ENCODE peak calls at places on chromosomes 7 and 10, in five cellular contexts. S is GM23338, C is OCI-LY7, L is GM23248, E is HCT116. N is an unnamed sample.

GRCh38 chr7:78018541-78019456 is 220.2 kb downstream of the PHTF2 start:
- DNase-seq in S (peak; percentile 37), C (no peak), L (peak; percentile 89), E (no peak), N (no peak)

GRCh38 chr7:1847260-1848001 is 177.4 kb downstream of the ELFN1 start:
- DNase-seq in S (no peak), C (no peak), L (no peak), E (no peak), N (no peak)

GRCh38 chr10:13922591-13922990 is 335.8 kb downstream of the PRPF18 start:
- DNase-seq in S (no peak), C (no peak), L (peak; percentile 87), E (no peak), N (no peak)

GRCh38 chr7:70376561-70377031 is 755.3 kb upstream of the GALNT17 start:
- DNase-seq in S (no peak), C (no peak), L (no peak), E (no peak), N (no peak)

GRCh38 chr7:18053177-18053928 is 25.7 kb upstream of the PRPS1L1 start:
- DNase-seq in S (no peak), C (no peak), L (peak; percentile 8), E (no peak), N (no peak)

GRCh38 chr7:139713061-139713460 is 64.7 kb downstream of the HIPK2 start:
- DNase-seq in S (no peak), C (no peak), L (no peak), E (no peak), N (no peak)

GRCh38 chr7:1967512-1968396 is 265.0 kb downstream of the MAD1L1 start:
- DNase-seq in S (no peak), C (no peak), L (no peak), E (no peak), N (no peak)

GRCh38 chr7:22563621-22564241 is 63.7 kb upstream of the STEAP1B start:
- DNase-seq in S (peak; percentile 30), C (no peak), L (peak; percentile 51), E (no peak), N (no peak)

GRCh38 chr7:74479961-74480829 is 26.5 kb downstream of the GTF2IRD1 start:
- DNase-seq in S (peak; percentile 89), C (no peak), L (peak; percentile 98), E (no peak), N (peak; percentile 84)

GRCh38 chr7:97022451-97023306 is 2.0 kb downstream of the DLX5 start:
- DNase-seq in S (peak; percentile 39), C (no peak), L (no peak), E (no peak), N (no peak)

GRCh38 chr10:86523348-86523747 is 1.8 kb upstream of the WAPL start:
- DNase-seq in S (peak; percentile 32), C (peak; percentile 35), L (peak; percentile 70), E (peak; percentile 19), N (no peak)

GRCh38 chr10:67520924-67521520 is 175.0 kb downstream of the CTNNA3 start:
- DNase-seq in S (peak; percentile 80), C (peak; percentile 52), L (peak; percentile 70), E (peak; percentile 50), N (peak; percentile 76)

GRCh38 chr7:23469150-23469960 is 936 bp downstream of the IGF2BP3 start:
- DNase-seq in S (no peak), C (peak; percentile 70), L (peak; percentile 60), E (no peak), N (peak; percentile 68)

GRCh38 chr7:157493776-157494175 is 157.0 kb downstream of the DNAJB6 start:
- DNase-seq in S (no peak), C (no peak), L (no peak), E (no peak), N (no peak)

GRCh38 chr7:47514818-47515217 is 67.1 kb downstream of the TNS3 start:
- DNase-seq in S (no peak), C (no peak), L (no peak), E (no peak), N (no peak)

GRCh38 chr10:78900715-78901430 is 167.9 kb upstream of the ZMIZ1 start:
- DNase-seq in S (no peak), C (no peak), L (no peak), E (no peak), N (no peak)

GRCh38 chr7:46168671-46169383 is 247.8 kb upstream of the IGFBP3 start:
- DNase-seq in S (no peak), C (no peak), L (peak; percentile 32), E (no peak), N (no peak)

GRCh38 chr10:32271617-32272016 is 75.3 kb downstream of the EPC1 start:
- DNase-seq in S (no peak), C (no peak), L (peak; percentile 64), E (no peak), N (no peak)

GRCh38 chr10:130905921-130906320 is 405.6 kb downstream of the TCERG1L start:
- DNase-seq in S (no peak), C (no peak), L (no peak), E (no peak), N (no peak)

GRCh38 chr7:134777908-134778580 is 1.4 kb upstream of the CALD1 start:
- DNase-seq in S (no peak), C (no peak), L (peak; percentile 63), E (no peak), N (no peak)

DNA sequence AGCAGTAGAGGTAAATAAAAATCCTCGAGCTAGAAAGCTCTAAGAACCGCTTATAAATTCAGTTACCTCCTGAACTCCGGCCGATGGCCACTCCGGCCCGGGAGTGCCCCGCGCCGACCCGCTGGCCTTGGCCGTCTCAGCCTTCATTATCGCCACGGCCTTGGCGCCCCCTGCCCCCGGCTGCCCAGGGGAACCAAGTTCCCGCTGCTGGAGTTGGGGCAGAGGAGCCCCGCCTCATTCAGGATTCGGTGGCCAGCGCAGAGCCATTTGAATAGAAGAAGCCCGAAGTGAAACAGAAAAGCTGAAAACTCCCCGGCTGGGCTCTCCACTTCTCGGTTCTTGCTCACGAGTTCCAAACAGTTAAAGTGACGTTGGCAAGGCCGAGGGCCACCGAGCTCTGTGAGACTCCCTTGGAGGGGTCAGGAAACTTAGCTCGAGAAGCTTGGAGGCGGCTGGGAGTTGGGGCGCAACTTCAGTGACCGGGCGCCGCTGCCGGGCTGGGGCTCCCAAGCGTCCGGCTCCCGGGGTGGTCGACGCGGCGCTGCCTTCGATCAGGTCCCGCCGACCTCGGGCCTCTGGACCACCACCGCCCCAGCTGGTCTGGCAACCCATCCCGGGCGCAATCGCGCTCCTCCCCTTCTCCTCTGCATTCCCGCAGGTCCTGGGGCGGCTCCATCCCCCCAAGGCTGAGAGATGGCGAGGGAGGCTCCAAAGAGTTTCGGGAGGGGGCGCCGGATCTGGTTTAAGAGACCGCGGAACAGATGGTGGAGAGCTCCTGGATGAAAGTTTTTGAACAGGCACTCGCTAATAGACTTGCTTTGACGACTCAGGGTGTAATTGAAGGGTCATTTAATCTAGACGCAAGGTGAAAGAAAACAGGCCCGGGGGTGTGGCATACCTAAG is 5.8 kb upstream of the FEZF1 start:
- DNase-seq in S (peak; percentile 96), C (no peak), L (peak; percentile 39), E (no peak), N (peak; percentile 15)
- H2AFZ ChIP-seq in S (peak overlapping the region; percentile 86), C (no peak overlapping the region), L (peak overlapping the region; percentile 67), E (no peak overlapping the region), N (peak overlapping the region; percentile 53)

DNA sequence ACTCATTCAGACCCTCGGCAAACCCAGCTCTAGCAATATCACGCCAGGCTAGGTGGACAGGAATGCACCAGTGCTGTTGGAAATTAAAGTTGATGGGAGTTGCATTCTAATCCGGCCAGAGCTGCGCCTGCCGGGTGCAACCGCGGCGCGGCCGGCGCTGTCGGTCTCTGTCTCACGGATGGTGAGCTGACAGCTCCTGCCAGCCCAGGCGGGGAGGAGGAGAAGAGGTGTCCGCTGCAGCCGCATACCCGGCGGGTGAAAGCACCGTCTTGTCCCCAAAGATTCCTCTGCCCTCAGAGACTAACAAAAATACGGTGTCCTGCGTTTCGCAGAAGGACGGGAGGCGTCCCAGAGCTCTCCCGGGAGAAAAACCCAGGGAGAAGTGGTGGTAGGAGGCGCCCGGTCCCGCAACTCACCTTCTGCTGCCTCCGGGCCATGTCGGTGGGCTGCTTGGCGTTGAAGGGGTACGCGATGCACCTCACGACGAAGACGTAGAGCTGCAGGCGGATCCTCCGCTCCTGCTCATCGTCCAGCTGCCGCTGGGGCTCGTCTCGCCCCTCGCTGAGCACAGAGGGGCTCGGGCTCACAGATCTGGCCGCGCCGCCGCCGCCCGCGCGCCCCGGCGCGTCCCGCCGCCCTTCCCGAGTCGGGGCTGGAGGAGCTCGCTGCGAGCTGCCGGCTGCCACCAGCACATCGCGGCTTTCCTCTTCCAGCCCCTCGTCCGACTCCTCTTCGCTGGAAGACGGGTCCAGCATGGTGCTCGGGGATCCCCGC is 490 bp downstream of the CADPS2 start:
- DNase-seq in S (peak; percentile 69), C (no peak), L (peak; percentile 52), E (no peak), N (peak; percentile 60)
- TF ChIP-seq EZH2phosphoT487 in S (no peak), C (no peak), L (no peak), E (no peak), N (no peak)

GRCh38 chr10:116691544-116692126 is 50.7 kb downstream of the HSPA12A start:
- DNase-seq in S (no peak), C (no peak), L (no peak), E (no peak), N (no peak)

GRCh38 chr10:116694253-116694926 is 48.0 kb downstream of the HSPA12A start:
- DNase-seq in S (peak; percentile 84), C (no peak), L (no peak), E (no peak), N (peak; percentile 30)

GRCh38 chr10:116690356-116691078 is 51.8 kb downstream of the HSPA12A start:
- DNase-seq in S (peak; percentile 69), C (no peak), L (no peak), E (no peak), N (peak; percentile 40)

GRCh38 chr10:116691079-116691398 is 51.3 kb downstream of the HSPA12A start:
- DNase-seq in S (peak; percentile 25), C (no peak), L (no peak), E (no peak), N (no peak)

GRCh38 chr10:116692225-116692624 is 50.1 kb downstream of the HSPA12A start:
- DNase-seq in S (no peak), C (no peak), L (no peak), E (no peak), N (no peak)
- H3K27ac ChIP-seq in S (no peak overlapping the region), C (no peak overlapping the region), L (no peak overlapping the region), E (no peak overlapping the region), N (no peak overlapping the region)

GRCh38 chr10:102672822-102673200 is 28.5 kb downstream of the TRIM8 start:
- DNase-seq in S (no peak), C (no peak), L (no peak), E (no peak), N (no peak)

GRCh38 chr10:102670065-102670400 is 25.8 kb downstream of the TRIM8 start:
- DNase-seq in S (no peak), C (no peak), L (no peak), E (no peak), N (no peak)

GRCh38 chr10:102669206-102670064 is 25.2 kb downstream of the TRIM8 start:
- DNase-seq in S (peak; percentile 57), C (peak; percentile 35), L (peak; percentile 80), E (peak; percentile 35), N (peak; percentile 61)

GRCh38 chr10:102673235-102673634 is 29.0 kb downstream of the TRIM8 start:
- DNase-seq in S (no peak), C (no peak), L (no peak), E (no peak), N (no peak)

GRCh38 chr10:102670871-102671434 is 26.7 kb downstream of the TRIM8 start:
- DNase-seq in S (peak; percentile 64), C (no peak), L (no peak), E (no peak), N (no peak)
- H2AFZ ChIP-seq in S (peak overlapping the region; percentile 72), C (no peak overlapping the region), L (no peak overlapping the region), E (no peak overlapping the region), N (no peak overlapping the region)